ENCODE peak calls at places on chromosomes 7 and 10, in six cellular contexts. H is HepG2, G is H1, A is K562, C is HCT116, Z is GM12878. J is an unnamed sample.

GRCh38 chr10:58393317-58393716 is 8.1 kb downstream of the TFAM start:
- DNase-seq in H (no peak), G (no peak), A (no peak), C (no peak), Z (no peak), J (peak)

GRCh38 chr7:71846160-71846559 is 566.0 kb downstream of the CALN1 start:
- DNase-seq in H (no peak), G (no peak), A (no peak), C (no peak), Z (no peak), J (no peak)

GRCh38 chr10:131847241-131847783 is 53.5 kb upstream of the PPP2R2D start:
- DNase-seq in H (no peak), G (no peak), A (no peak), C (no peak), Z (no peak), J (no peak)

GRCh38 chr7:5450549-5451327 is 27.1 kb upstream of the TNRC18 start:
- DNase-seq in H (peak), G (no peak), A (peak), C (no peak), Z (no peak), J (peak)

GRCh38 chr10:89518108-89518507 is 17.3 kb downstream of the SLC16A12 start:
- DNase-seq in H (no peak), G (no peak), A (no peak), C (no peak), Z (no peak), J (no peak)

GRCh38 chr10:119316729-119317097 is 109.3 kb downstream of the GRK5 start:
- DNase-seq in H (peak), G (no peak), A (peak), C (peak), Z (no peak), J (peak)

GRCh38 chr10:63766766-63767505 is 245.7 kb downstream of the REEP3 start:
- DNase-seq in H (peak), G (no peak), A (no peak), C (no peak), Z (no peak), J (peak)

GRCh38 chr10:13560597-13560996 is 26.2 kb upstream of the PRPF18 start:
- DNase-seq in H (no peak), G (no peak), A (no peak), C (no peak), Z (no peak), J (no peak)

GRCh38 chr10:97903128-97904025 is 53.7 kb downstream of the GOLGA7B start:
- DNase-seq in H (no peak), G (no peak), A (no peak), C (no peak), Z (no peak), J (no peak)

GRCh38 chr10:62261666-62262065 is 7.0 kb downstream of the RTKN2 start:
- DNase-seq in H (no peak), G (no peak), A (no peak), C (no peak), Z (no peak), J (no peak)

GRCh38 chr7:66921396-66921917 is 432 bp downstream of the TMEM248 start:
- DNase-seq in H (no peak), G (no peak), A (peak), C (no peak), Z (no peak), J (no peak)

GRCh38 chr7:137488038-137488437 is 144.5 kb upstream of the PTN start:
- DNase-seq in H (no peak), G (no peak), A (no peak), C (no peak), Z (no peak), J (no peak)

GRCh38 chr7:137485818-137486217 is 142.3 kb upstream of the PTN start:
- DNase-seq in H (no peak), G (no peak), A (no peak), C (no peak), Z (no peak), J (no peak)

GRCh38 chr7:137480824-137481365 is 137.4 kb upstream of the PTN start:
- DNase-seq in H (no peak), G (no peak), A (no peak), C (no peak), Z (no peak), J (no peak)

GRCh38 chr7:137482466-137482865 is 138.9 kb upstream of the PTN start:
- DNase-seq in H (no peak), G (no peak), A (no peak), C (no peak), Z (no peak), J (no peak)

DNA sequence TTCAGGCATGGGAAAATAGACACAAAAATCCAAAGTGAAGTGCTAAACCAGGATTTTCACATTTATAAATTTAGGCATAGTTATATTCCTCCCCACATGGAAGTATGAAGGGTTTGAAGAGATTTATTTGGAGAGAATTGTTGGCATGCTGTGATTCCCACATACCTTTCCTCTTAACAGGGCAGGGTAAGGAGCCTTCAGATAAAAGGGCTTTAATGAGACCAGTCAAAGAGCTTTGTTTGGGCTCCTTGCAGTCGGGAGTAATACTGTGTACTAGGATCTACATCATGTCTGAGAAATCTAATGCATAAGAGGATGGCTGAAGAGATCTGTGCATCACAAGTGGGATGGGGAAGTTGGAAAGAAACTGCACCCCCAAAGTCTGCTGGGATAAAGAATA is 140.8 kb upstream of the PTN start:
- DNase-seq in H (no peak), G (no peak), A (no peak), C (no peak), Z (no peak), J (no peak)
- H3K9ac ChIP-seq in H (no peak), G (no peak), A (no peak), C (no peak), Z (no peak), J (no peak)

GRCh38 chr10:33335800-33336605 is 1.5 kb upstream of the NRP1 start:
- DNase-seq in H (no peak), G (no peak), A (no peak), C (no peak), Z (no peak), J (peak)
- TF ChIP-seq POLR2A in H (no peak), G (no peak), A (no peak), C (no peak), Z (no peak), J (no peak)

DNA sequence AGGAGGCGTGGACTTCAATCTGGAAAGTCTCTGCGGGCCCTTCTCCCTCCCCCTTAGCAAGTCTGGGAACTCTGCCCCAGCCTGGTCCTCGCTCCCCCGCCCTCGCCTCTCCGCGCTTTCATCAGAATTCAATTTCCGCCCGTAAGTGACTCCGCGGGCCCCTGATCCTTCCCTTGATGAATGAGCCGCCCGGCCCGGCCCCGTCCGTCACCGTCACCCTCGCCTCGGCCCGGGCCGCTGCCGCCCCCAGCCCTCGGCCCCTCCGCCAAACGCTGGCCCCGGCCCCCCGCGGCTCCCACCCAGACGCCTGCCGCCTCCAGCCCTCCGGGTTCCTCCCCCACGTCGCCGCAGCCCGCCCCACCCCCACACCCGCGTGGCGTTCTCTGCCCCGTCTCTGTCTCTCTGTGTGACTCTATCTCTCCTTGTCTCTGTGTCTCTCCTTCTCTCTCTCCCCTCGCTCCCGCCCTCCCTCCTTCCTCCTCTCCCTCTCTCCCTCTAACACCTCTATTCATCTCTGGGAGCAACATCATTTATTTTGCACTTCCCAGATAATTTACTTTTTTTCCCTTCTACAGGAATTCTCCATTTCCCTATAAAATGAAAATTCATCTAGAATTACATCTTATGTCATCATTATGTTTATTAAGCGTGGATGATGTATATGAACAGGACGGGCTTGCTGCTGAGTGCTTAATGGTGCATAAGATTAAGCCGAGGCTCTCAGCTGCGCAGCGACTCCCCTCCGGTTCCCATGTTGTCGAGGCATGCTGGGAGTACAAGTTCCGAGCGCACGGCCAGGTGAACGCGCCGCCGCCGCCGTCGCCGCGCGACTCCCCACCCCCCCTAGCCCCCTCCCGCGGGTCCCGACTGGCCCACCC is 91.2 kb upstream of the PAX2 start:
- DNase-seq in H (no peak), G (no peak), A (peak), C (no peak), Z (no peak), J (no peak)
- TF ChIP-seq EZH2 in H (no peak), G (no peak), A (no peak), C (no peak), Z (peak), J (peak)

DNA sequence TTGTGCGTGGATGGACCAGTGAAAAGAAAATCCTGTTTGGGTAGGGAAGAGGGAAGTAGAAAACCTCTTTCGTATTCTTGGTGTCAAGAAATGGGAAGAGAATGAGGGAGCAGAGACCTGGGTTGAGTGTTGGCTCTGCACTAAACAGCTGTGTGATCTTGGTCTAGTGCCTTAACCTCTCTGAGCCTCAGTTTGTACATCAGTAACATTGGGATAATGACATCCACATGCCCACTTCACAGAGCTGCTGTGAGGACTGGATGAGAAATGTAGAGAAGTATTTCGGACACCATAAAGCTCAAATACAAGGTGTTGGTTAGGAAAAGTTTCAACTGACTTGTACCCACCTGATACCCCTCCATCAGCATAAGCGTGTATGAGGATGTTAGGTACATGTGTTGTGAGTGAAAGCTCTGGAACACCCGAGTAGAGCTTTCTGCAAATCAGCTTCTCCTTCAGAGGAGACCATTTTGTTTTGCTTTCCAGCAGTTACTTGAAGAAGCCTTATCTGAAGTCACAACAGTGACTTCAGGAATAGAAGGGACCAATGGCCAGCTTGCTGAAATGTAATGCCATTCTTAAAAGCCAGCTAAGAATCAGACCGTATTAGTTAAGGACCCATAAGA is 11.2 kb downstream of the TRIM56 start:
- DNase-seq in H (no peak), G (no peak), A (no peak), C (no peak), Z (no peak), J (no peak)
- H3K9ac ChIP-seq in H (no peak), G (no peak), A (no peak), C (no peak), Z (no peak), J (no peak)

GRCh38 chr7:44638611-44639557 is 32.5 kb downstream of the OGDH start:
- DNase-seq in H (peak), G (no peak), A (peak), C (peak), Z (peak), J (peak)
- TF ChIP-seq POLR2A in H (no peak), G (no peak), A (no peak), C (peak), Z (peak), J (peak)

GRCh38 chr7:714251-714671 is 12.2 kb upstream of the DNAAF5 start:
- DNase-seq in H (no peak), G (no peak), A (no peak), C (no peak), Z (no peak), J (no peak)
- TF ChIP-seq EZH2 in H (no peak), G (no peak), A (no peak), C (no peak), Z (no peak), J (no peak)

GRCh38 chr7:122310119-122311021 is 5.8 kb upstream of the FEZF1 start:
- DNase-seq in H (no peak), G (no peak), A (no peak), C (no peak), Z (no peak), J (peak)
- H3K9ac ChIP-seq in H (no peak), G (no peak), A (no peak), C (no peak), Z (no peak), J (no peak)

DNA sequence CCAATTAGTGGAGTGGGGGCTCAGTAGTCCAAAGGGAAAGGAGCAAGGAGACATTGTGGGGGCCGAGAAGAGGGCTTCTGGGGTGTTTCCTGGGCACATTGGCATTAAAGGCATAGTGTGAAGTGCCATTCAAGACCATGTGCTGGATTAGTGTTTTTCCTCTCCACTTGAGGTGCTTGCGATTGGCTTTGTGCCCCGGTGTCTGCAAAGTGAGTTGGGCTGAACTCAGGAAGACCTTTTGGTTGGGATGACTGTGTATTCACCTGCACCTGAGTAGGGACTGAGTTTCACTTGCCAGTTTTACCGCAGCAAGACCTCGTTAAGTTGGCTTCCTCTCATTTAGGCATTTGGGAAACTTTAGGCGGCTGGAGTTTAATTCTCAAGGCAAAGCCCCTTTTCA is 73.0 kb downstream of the TCF7L2 start:
- DNase-seq in H (no peak), G (no peak), A (no peak), C (no peak), Z (no peak), J (no peak)
- TF ChIP-seq POLR2A in H (no peak), G (no peak), A (no peak), C (no peak), Z (no peak), J (no peak)

GRCh38 chr7:140281960-140282359 is 105.2 kb upstream of the KDM7A start:
- DNase-seq in H (no peak), G (no peak), A (no peak), C (no peak), Z (no peak), J (no peak)

GRCh38 chr7:140281255-140281654 is 104.5 kb upstream of the KDM7A start:
- DNase-seq in H (no peak), G (no peak), A (no peak), C (no peak), Z (no peak), J (no peak)

GRCh38 chr7:140283472-140283871 is 106.7 kb upstream of the KDM7A start:
- DNase-seq in H (no peak), G (no peak), A (no peak), C (no peak), Z (no peak), J (no peak)

GRCh38 chr7:140285938-140286337 is 109.2 kb upstream of the KDM7A start:
- DNase-seq in H (no peak), G (no peak), A (no peak), C (no peak), Z (no peak), J (no peak)

DNA sequence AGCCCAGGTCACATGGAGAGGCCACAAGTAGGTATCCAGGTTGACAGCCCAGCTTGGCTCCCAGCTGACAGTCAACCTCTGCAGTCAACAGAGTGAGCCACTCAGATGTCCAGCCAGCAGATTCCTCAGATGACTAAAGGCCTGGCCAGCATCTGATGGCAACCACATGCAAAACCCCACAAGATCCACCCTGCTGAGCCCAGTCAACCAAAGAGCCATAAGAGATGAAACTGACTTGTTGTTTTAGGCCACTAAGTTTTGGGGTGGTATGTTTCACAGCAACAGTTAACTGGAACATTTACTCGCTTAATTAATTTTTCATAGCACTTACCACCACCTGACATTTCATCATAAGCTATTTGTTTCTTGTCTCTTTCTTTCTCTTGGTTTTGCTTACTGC is 107.3 kb upstream of the KDM7A start:
- DNase-seq in H (no peak), G (no peak), A (no peak), C (no peak), Z (no peak), J (no peak)
- TF ChIP-seq EZH2 in H (no peak), G (no peak), A (no peak), C (no peak), Z (no peak), J (no peak)

GRCh38 chr10:78754269-78755074 is 314.3 kb upstream of the ZMIZ1 start:
- DNase-seq in H (peak), G (no peak), A (no peak), C (no peak), Z (no peak), J (peak)
- H3K9ac ChIP-seq in H (no peak), G (no peak), A (no peak), C (no peak), Z (no peak), J (no peak)